ENCODE peak calls at places on chromosomes 13 and 19, in five cellular contexts. U is BJ, E is fibroblast of the aortic adventitia, P is cardiac fibroblast, G is astrocyte of the spinal cord. D is an unnamed sample.
A peak's percentile ranks its signal among the peaks of the same experiment; 100 is the strongest.

GRCh38 chr19:16591803-16592556 is 19.8 kb upstream of the SLC35E1 start:
- DNase-seq in G (no peak), U (no peak), P (no peak), E (no peak), D (no peak)

GRCh38 chr13:27797228-27797624 is 4.9 kb downstream of the GSX1 start:
- DNase-seq in G (no peak), E (peak; percentile 8), P (peak; percentile 26), U (no peak), D (no peak)

GRCh38 chr19:36488816-36489138 is 584 bp downstream of the ZNF566 start:
- DNase-seq in G (peak; percentile 2), E (no peak), U (no peak), P (peak; percentile 3), D (no peak)

GRCh38 chr19:29450306-29450705 is 75.5 kb upstream of the VSTM2B start:
- DNase-seq in G (no peak), E (no peak), U (no peak), P (no peak), D (no peak)

GRCh38 chr19:21202865-21203494 is 61.1 kb downstream of the ZNF431 start:
- DNase-seq in E (peak; percentile 14), U (no peak), P (peak; percentile 38), G (no peak), D (peak; percentile 10)

GRCh38 chr19:15124572-15125231 is 17.5 kb downstream of the SYDE1 start:
- DNase-seq in E (no peak), P (no peak), U (no peak), G (no peak), D (no peak)

GRCh38 chr13:102914629-102914935 is 68.8 kb downstream of the ERCC5 start:
- DNase-seq in G (no peak), P (no peak), U (no peak), E (no peak), D (no peak)

GRCh38 chr19:55486971-55487883 is 1.0 kb upstream of the SSC5D start:
- DNase-seq in E (peak; percentile 96), U (peak; percentile 82), P (peak; percentile 96), G (peak; percentile 96), D (peak; percentile 93)

GRCh38 chr13:26017196-26017921 is 34.5 kb downstream of the SHISA2 start:
- DNase-seq in G (peak; percentile 48), E (no peak), P (peak; percentile 49), U (no peak), D (no peak)

GRCh38 chr13:36674337-36675212 is 755 bp downstream of the SERTM1 start:
- DNase-seq in G (no peak), U (no peak), E (no peak), P (no peak), D (no peak)

GRCh38 chr19:45828945-45829344 is 13.8 kb upstream of the RSPH6A start:
- DNase-seq in E (no peak), P (no peak), U (no peak), G (no peak), D (no peak)

GRCh38 chr19:18294467-18294864 is 13.0 kb upstream of the JUND start:
- DNase-seq in E (no peak), U (no peak), G (no peak), P (no peak), D (no peak)

GRCh38 chr13:101552797-101553196 is 100.3 kb downstream of the ITGBL1 start:
- DNase-seq in E (peak; percentile 77), G (peak; percentile 60), P (peak; percentile 30), U (peak; percentile 41), D (no peak)

GRCh38 chr19:55362174-55362989 is 678 bp downstream of the GARIN5B start:
- DNase-seq in G (no peak), E (no peak), U (no peak), P (no peak), D (no peak)

GRCh38 chr13:43303040-43303729 is 279.8 kb downstream of the DNAJC15 start:
- DNase-seq in E (peak; percentile 81), G (peak; percentile 72), U (no peak), P (peak; percentile 86), D (no peak)

GRCh38 chr19:56718231-56718630 is 46.7 kb upstream of the ZNF835 start:
- DNase-seq in U (no peak), G (no peak), P (no peak), E (no peak), D (no peak)

GRCh38 chr13:75687145-75687763 is 51.1 kb downstream of the LMO7 start:
- DNase-seq in P (peak; percentile 72), E (peak; percentile 78), G (peak; percentile 62), U (no peak), D (no peak)

GRCh38 chr13:95275322-95276118 is 25.7 kb downstream of the ABCC4 start:
- DNase-seq in P (peak; percentile 40), E (peak; percentile 52), G (no peak), U (no peak), D (no peak)

GRCh38 chr13:21534760-21535159 is 69.2 kb downstream of the MICU2 start:
- DNase-seq in E (no peak), P (no peak), U (no peak), G (no peak), D (no peak)

GRCh38 chr13:40331802-40332201 is 334.6 kb downstream of the FOXO1 start:
- DNase-seq in P (no peak), E (no peak), G (no peak), U (no peak), D (no peak)

GRCh38 chr19:47430041-47430802 is 10.9 kb upstream of the MEIS3 start:
- DNase-seq in G (peak; percentile 38), U (no peak), E (peak; percentile 28), P (peak; percentile 64), D (no peak)
- H3K4me3 ChIP-seq in G (no peak overlapping the region), U (no peak overlapping the region), E (peak overlapping the region; percentile 17), P (peak overlapping the region; percentile 21), D (no peak overlapping the region)

DNA sequence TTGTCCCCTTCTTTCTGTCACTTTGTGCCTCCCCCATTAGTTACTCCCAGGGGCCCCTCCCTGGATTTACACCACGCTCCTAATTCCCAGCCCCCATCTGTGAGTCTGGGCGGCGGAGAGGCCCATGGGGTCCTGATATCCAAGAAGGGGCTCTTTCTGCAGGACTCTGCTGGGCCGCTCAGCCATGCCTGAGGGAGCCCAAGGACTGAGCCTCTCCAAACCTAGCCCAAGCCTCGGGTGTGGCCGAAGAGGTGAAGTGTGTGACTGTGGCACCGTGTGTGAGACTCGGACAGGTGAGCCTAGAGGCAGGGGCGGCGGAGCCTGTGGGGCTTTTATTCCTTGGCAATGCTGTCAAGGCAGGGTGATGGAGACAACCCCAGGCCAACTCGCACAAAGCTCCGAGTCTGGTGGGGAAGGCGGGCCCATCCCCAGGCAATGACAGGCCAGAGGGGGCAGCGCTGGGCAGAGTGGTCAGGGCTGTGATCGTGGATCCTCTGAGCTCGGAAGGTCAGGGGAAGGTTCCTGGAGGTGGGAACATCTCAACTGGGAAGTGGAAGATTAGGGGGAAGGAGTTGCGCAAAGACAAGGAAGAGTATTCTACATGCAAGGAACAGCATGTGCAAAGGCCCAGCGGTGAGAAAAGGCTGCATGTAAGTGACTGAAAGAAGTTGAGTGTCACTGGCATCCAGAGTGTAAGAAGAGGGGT is 1.6 kb downstream of the PLEKHG2 start:
- DNase-seq in P (peak; percentile 43), U (no peak), G (no peak), E (no peak), D (no peak)
- TF ChIP-seq CTCF in P (peak; percentile 34), U (peak; percentile 36), G (peak; percentile 42), E (peak; percentile 38), D (peak; percentile 43)

GRCh38 chr19:4389064-4389375 is 11.3 kb downstream of the SH3GL1 start:
- DNase-seq in G (no peak), P (no peak), E (no peak), U (no peak), D (no peak)

GRCh38 chr19:4388171-4389063 is 11.9 kb downstream of the SH3GL1 start:
- DNase-seq in U (no peak), G (no peak), P (no peak), E (no peak), D (no peak)

GRCh38 chr19:4389511-4390016 is 10.8 kb downstream of the SH3GL1 start:
- DNase-seq in P (no peak), U (no peak), E (no peak), G (no peak), D (no peak)

GRCh38 chr19:4385291-4386037 is 14.9 kb downstream of the SH3GL1 start:
- DNase-seq in E (no peak), P (no peak), U (no peak), G (no peak), D (no peak)

DNA sequence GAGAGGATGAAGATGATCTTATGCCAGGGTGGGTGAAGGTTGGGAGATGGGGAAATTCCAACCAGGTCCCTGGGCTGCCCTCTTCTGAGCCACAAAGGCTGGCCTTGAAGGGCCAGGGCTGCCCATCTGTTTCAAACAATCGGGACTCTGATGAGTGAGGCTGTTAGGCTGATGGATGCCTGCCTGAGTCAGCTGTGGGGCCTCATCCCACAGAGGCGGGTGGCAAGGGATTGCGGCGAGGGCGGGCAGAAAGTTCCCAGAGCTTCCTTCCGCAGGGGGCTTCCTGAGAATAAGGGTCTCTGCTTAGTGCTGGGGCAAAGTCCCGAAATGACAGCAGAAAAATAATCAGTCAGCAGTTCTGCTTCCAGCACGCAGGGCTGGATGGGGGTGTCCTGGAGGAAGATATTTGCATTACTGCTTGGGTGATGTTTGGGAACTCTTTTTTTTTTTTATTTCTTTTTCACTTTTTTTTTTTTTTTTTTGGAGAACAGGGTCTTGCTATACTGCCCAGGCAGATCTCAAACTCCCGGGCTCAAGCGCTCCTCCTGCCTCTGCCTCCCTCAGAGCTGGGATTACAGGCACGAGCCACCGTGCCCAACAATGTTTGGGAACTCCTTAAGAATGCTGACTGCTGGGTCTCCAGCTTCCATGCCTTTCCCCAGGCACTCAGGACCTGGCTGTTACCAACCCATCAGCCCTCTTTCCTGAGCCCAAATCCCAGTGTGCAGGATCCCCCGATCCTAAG is 14.1 kb downstream of the SH3GL1 start:
- DNase-seq in G (peak; percentile 43), E (no peak), U (no peak), P (no peak), D (no peak)
- H3K4me3 ChIP-seq in G (no peak overlapping the region), E (no peak overlapping the region), U (no peak overlapping the region), P (no peak overlapping the region), D (no peak overlapping the region)

GRCh38 chr19:48874309-48875135 is 2.3 kb downstream of the PPP1R15A start:
- DNase-seq in E (peak; percentile 53), U (no peak), G (peak; percentile 47), P (peak; percentile 47), D (no peak)

GRCh38 chr19:48872884-48873475 is 759 bp downstream of the PPP1R15A start:
- DNase-seq in P (peak; percentile 97), E (peak; percentile 97), U (peak; percentile 87), G (peak; percentile 95), D (peak; percentile 88)

GRCh38 chr19:48870048-48870447 is 1.6 kb upstream of the PLEKHA4 start:
- DNase-seq in P (no peak), U (no peak), G (no peak), E (no peak), D (no peak)

GRCh38 chr19:48873476-48874308 is 1.5 kb downstream of the PPP1R15A start:
- DNase-seq in U (no peak), G (no peak), E (peak; percentile 55), P (peak; percentile 55), D (no peak)

DNA sequence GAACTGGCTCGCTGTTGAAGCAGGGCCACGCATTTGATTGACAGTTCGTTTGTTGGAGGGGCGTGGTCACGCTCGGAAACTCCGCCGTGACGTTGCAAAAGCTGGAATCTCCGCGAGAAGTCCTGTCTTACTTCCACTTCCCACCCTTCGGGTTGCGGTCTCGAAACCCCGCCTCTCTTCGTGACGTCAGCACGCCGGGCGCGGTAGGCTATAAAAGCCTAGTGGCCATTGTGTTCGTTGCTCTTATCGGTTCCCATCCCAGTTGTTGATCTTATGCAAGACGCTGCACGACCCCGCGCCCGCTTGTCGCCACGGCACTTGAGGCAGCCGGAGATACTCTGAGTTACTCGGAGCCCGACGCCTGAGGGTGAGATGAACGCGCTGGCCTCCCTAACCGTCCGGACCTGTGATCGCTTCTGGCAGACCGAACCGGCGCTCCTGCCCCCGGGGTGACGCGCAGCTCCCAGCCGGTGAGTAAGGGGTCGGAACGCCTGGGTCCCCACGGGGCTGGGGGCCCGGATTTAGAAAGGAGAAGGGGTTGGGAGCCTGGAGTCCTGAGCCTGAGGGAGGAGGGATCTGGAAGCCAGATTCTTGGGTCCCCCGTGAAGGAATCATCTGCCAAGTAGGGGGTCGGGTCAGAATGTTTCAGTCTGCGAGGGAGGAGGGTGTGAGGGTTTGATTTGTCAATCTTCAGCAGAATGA is at the start of gene PPP1R15A:
- DNase-seq in G (peak; percentile 97), P (peak; percentile 99), E (peak; percentile 98), U (peak; percentile 92), D (peak; percentile 90)
- TF ChIP-seq CTCF in G (no peak), P (no peak), E (no peak), U (no peak), D (no peak)

D was measured in AG09309.